ENCODE peak calls at places on chromosomes 13 and 19, in four cellular contexts. O, D, Z and N are unnamed samples.

GRCh38 chr19:3374369-3375112 is 8.2 kb downstream of the NFIC start:
- DNase-seq in Z (no peak), O (peak; percentile 64), D (peak; percentile 92), N (no peak)

GRCh38 chr13:45872574-45872973 is 21.0 kb upstream of the SIAH3 start:
- DNase-seq in D (no peak), O (peak; percentile 58), Z (no peak), N (no peak)

GRCh38 chr13:50809133-50810090 is 34.1 kb downstream of the DLEU7 start:
- DNase-seq in O (no peak), Z (no peak), D (no peak), N (no peak)

GRCh38 chr13:39603424-39603947 is 493 bp upstream of the LHFPL6 start:
- DNase-seq in D (no peak), O (peak; percentile 25), Z (peak; percentile 63), N (peak; percentile 26)

GRCh38 chr19:38317104-38317612 is 1.4 kb upstream of the YIF1B start:
- DNase-seq in O (no peak), D (peak; percentile 97), Z (no peak), N (no peak)

GRCh38 chr13:111037838-111038397 is 77.2 kb upstream of the ARHGEF7 start:
- DNase-seq in D (no peak), O (no peak), Z (no peak), N (no peak)

GRCh38 chr19:16066611-16067104 is 9.6 kb upstream of the TPM4 start:
- DNase-seq in Z (no peak), O (peak; percentile 62), D (peak; percentile 76), N (no peak)

GRCh38 chr19:13610042-13610691 is 103.9 kb upstream of the CACNA1A start:
- DNase-seq in O (no peak), Z (no peak), D (peak; percentile 7), N (peak; percentile 40)

GRCh38 chr19:33865306-33865705 is 68.6 kb downstream of the KCTD15 start:
- DNase-seq in O (no peak), Z (no peak), D (no peak), N (no peak)

GRCh38 chr19:18987456-18987855 is 45.9 kb downstream of the SUGP2 start:
- DNase-seq in O (no peak), D (no peak), Z (no peak), N (no peak)

DNA sequence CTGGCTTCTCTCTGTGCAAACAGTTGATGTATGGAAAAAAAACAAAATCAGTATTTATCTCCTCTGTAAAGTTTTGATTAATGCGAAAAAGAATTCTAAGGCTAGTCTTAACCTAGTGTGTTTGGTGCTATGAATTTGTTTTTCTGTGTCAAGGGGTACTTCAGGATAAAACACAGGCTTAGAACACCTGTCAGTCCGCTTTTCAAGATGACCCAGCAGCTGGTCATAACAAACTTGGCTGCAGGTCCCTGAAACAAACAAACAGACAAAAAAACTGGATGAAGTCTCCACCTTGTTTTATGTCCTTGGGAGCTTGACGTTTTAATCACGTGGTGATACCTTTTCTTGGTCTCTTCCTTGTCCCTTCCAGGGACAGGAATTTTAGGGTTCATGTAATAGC is 689.3 kb downstream of the UQCRFS1 start:
- DNase-seq in O (no peak), Z (no peak), D (no peak), N (no peak)
- TF ChIP-seq TEAD4 in O (no peak), Z (no peak), D (no peak), N (no peak)

GRCh38 chr13:41052441-41052840 is 8.9 kb upstream of the WBP4 start:
- DNase-seq in O (no peak), Z (no peak), D (peak; percentile 24), N (no peak)

GRCh38 chr13:41053384-41053826 is 7.9 kb upstream of the WBP4 start:
- DNase-seq in Z (no peak), O (no peak), D (peak; percentile 14), N (no peak)

GRCh38 chr13:41056194-41056593 is 5.1 kb upstream of the WBP4 start:
- DNase-seq in O (no peak), Z (no peak), D (no peak), N (no peak)

GRCh38 chr13:41054919-41055619 is 6.2 kb upstream of the WBP4 start:
- DNase-seq in Z (no peak), D (peak; percentile 59), O (peak; percentile 15), N (no peak)

GRCh38 chr13:41054212-41054877 is 7.0 kb upstream of the WBP4 start:
- DNase-seq in Z (no peak), D (peak; percentile 68), O (peak; percentile 41), N (no peak)
- TF ChIP-seq TEAD4 in Z (no peak), D (no peak), O (no peak), N (no peak)

DNA sequence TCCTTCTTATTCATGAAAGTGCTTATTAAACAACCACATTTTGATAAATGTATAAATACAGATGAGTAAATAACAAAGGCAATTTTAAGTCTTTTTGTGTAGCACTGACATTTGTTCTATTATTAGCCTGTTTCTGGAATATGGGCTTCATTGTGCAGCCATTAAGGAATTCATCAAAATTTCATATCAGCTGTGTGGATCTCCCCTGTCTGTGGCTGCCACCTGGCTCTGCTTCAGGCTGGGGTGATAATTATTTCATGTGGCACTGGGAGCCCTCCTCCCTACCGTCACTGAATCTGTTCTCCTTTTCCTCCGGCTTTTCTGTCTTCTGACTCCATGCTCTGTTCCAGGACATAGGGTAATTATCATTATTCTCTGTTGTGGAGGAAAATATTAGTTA is 57.1 kb downstream of the LMO7 start:
- DNase-seq in D (no peak), O (peak; percentile 24), Z (no peak), N (no peak)
- TF ChIP-seq TEAD4 in D (no peak), O (no peak), Z (no peak), N (no peak)

DNA sequence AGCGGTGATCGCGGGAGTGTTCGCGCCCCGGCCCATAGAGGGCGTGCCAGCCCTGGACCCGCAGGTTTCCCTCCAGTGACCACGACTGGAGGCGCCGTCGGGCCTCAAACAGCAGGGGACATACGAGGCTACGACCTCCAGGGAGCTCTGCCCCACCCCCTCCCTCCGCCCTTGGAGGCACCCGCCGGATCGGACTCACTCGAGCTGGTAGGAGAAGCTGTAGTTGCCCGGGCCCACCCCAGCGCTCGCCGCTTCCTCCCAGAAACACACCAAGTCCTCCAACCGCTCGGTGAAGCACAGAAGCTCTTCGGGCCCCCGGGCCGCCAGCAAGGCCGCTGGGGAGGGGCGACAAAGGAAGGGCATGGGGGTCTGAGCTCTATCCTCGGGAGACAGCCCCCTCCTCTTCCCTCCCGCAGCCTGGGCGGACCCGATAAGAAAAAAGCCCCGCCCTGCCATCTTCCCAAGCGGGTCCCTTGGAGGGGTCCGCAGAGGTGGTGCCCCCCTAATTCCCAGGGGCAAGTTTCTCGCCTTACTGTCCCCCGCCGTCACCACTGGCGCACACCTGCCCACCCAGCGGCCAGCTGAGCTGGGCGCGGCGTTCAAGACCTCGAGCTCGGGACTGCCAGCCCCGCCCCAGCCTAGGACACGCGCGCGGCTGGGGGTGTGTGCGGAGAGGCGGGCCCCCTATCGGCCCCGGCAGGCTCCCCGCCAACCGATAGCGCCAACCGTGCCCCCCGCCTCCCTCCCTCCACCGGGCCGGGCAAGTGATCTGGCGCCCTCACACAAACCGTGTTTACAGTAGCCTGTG is 1.0 kb downstream of the EPOR start:
- DNase-seq in D (peak; percentile 95), O (peak; percentile 74), Z (peak; percentile 94), N (peak; percentile 87)
- TF ChIP-seq TEAD4 in D (no peak), O (no peak), Z (no peak), N (no peak)

GRCh38 chr19:47417746-47418594 is 1.4 kb downstream of the MEIS3 start:
- DNase-seq in O (peak; percentile 32), D (no peak), Z (peak; percentile 69), N (no peak)

GRCh38 chr19:47418595-47419036 is 711 bp downstream of the MEIS3 start:
- DNase-seq in Z (peak; percentile 64), D (no peak), O (peak; percentile 65), N (peak; percentile 48)

GRCh38 chr19:47417107-47417745 is 2.1 kb downstream of the MEIS3 start:
- DNase-seq in D (no peak), Z (peak; percentile 69), O (peak; percentile 40), N (no peak)

GRCh38 chr19:47419789-47420188 is 462 bp upstream of the MEIS3 start:
- DNase-seq in Z (no peak), D (no peak), O (no peak), N (no peak)

GRCh38 chr19:47419037-47419783 is at the start of gene MEIS3:
- DNase-seq in Z (peak; percentile 64), O (peak; percentile 81), D (no peak), N (no peak)
- TF ChIP-seq TEAD4 in Z (no peak), O (no peak), D (no peak), N (no peak)